ENCODE peak calls at places on chromosomes 11 and 22, in seven cellular contexts. I is AG04450; M is uterus; J is kidney; Y is thoracic aorta; A is astrocyte of the cerebellum; G is CD8-positive, alpha-beta T cell. S is an unnamed sample.

GRCh38 chr11:7671807-7672206 is 1.5 kb downstream of the CYB5R2 start:
- DNase-seq in J (no peak), I (no peak), A (no peak), G (no peak), Y (no peak), M (no peak), S (no peak)

GRCh38 chr22:37229012-37229804 is 14.9 kb downstream of the RAC2 start:
- DNase-seq in A (peak), I (peak), G (peak), M (no peak), J (no peak), Y (no peak), S (no peak)

GRCh38 chr11:99037057-99037456 is 16.3 kb downstream of the CNTN5 start:
- DNase-seq in J (no peak), I (no peak), M (no peak), A (no peak), Y (no peak), G (no peak), S (no peak)

GRCh38 chr11:12110714-12111481 is 508 bp downstream of the MICAL2 start:
- DNase-seq in G (peak), J (peak), M (peak), I (no peak), Y (no peak), A (no peak), S (no peak)

GRCh38 chr22:19759994-19760651 is 455 bp upstream of the TBX1 start:
- DNase-seq in A (no peak), G (no peak), M (no peak), Y (no peak), I (no peak), J (no peak), S (no peak)

GRCh38 chr11:70502677-70503076 is 104.3 kb downstream of the CTTN start:
- DNase-seq in I (no peak), M (no peak), G (no peak), Y (no peak), J (peak), A (no peak), S (no peak)

GRCh38 chr11:34653851-34654490 is 33.1 kb downstream of the EHF start:
- DNase-seq in I (peak), A (peak), G (no peak), M (no peak), J (peak), Y (no peak), S (no peak)

GRCh38 chr11:102831709-102832492 is 11.5 kb downstream of the MMP3 start:
- DNase-seq in J (no peak), I (no peak), A (no peak), Y (no peak), G (no peak), M (no peak), S (no peak)

GRCh38 chr11:119248750-119249670 is 42.9 kb downstream of the CBL start:
- DNase-seq in A (no peak), M (no peak), Y (no peak), G (no peak), I (no peak), J (no peak), S (no peak)

GRCh38 chr11:109247071-109247470 is 174.9 kb upstream of the C11orf87 start:
- DNase-seq in I (no peak), J (no peak), G (no peak), A (no peak), M (no peak), Y (no peak), S (no peak)

GRCh38 chr11:32396991-32397390 is 38.3 kb downstream of the WT1 start:
- DNase-seq in Y (no peak), G (no peak), J (no peak), M (no peak), A (no peak), I (no peak), S (no peak)

GRCh38 chr11:88012456-88012855 is 162.8 kb downstream of the RAB38 start:
- DNase-seq in Y (no peak), A (no peak), G (no peak), I (no peak), M (no peak), J (no peak), S (no peak)

GRCh38 chr22:47111626-47112373 is 349.4 kb downstream of the TBC1D22A start:
- DNase-seq in I (no peak), G (no peak), Y (no peak), A (no peak), J (no peak), M (peak), S (no peak)

GRCh38 chr11:41978951-41979350 is 519.5 kb upstream of the LRRC4C start:
- DNase-seq in G (no peak), A (no peak), J (no peak), I (no peak), M (no peak), Y (no peak), S (no peak)

GRCh38 chr11:78432058-78432515 is 14.5 kb upstream of the GAB2 start:
- DNase-seq in G (no peak), Y (no peak), A (no peak), I (no peak), M (peak), J (no peak), S (no peak)

GRCh38 chr11:119284344-119285157 is 32.4 kb downstream of the MCAM start:
- DNase-seq in I (no peak), A (peak), J (no peak), M (no peak), Y (no peak), G (no peak), S (peak)

GRCh38 chr11:36015806-36016205 is 71.9 kb downstream of the LDLRAD3 start:
- DNase-seq in M (peak), G (no peak), Y (no peak), J (no peak), A (no peak), I (no peak), S (no peak)

GRCh38 chr11:78763664-78764063 is 189.0 kb upstream of the NARS2 start:
- DNase-seq in J (no peak), G (no peak), Y (no peak), I (no peak), A (no peak), M (no peak), S (no peak)

GRCh38 chr11:59659981-59660380 is 8.9 kb downstream of the PATL1 start:
- DNase-seq in Y (no peak), J (no peak), G (no peak), I (no peak), M (no peak), A (no peak), S (no peak)

GRCh38 chr22:20525048-20525447 is 17.6 kb downstream of the MED15 start:
- DNase-seq in I (no peak), G (no peak), J (peak), A (no peak), Y (no peak), M (no peak), S (no peak)

GRCh38 chr11:200224-201003 is 6.8 kb downstream of the BET1L start:
- DNase-seq in J (peak), M (no peak), A (no peak), I (no peak), G (no peak), Y (no peak), S (no peak)

GRCh38 chr11:65594991-65595920 is at the start of gene KCNK7:
- DNase-seq in G (no peak), Y (no peak), M (no peak), J (peak), A (no peak), I (no peak), S (no peak)

GRCh38 chr11:20489948-20490347 is 102.4 kb downstream of the PRMT3 start:
- DNase-seq in Y (no peak), I (no peak), A (no peak), M (no peak), G (no peak), J (no peak), S (no peak)

GRCh38 chr22:44957267-44957905 is 52.4 kb downstream of the PHF21B start:
- DNase-seq in A (no peak), J (no peak), M (no peak), G (no peak), Y (no peak), I (no peak), S (no peak)

GRCh38 chr11:14386895-14387480 is 28.0 kb upstream of the RRAS2 start:
- DNase-seq in M (no peak), Y (no peak), A (no peak), I (no peak), J (no peak), G (no peak), S (no peak)

GRCh38 chr11:120400564-120401364 is 64.6 kb downstream of the ARHGEF12 start:
- DNase-seq in M (peak), Y (no peak), A (peak), I (peak), G (no peak), J (no peak), S (no peak)

GRCh38 chr11:32065865-32066264 is 25.0 kb upstream of the RCN1 start:
- DNase-seq in G (no peak), Y (no peak), I (no peak), A (no peak), M (no peak), J (no peak), S (no peak)

GRCh38 chr22:17891427-17892167 is 117.3 kb upstream of the BID start:
- DNase-seq in G (no peak), Y (no peak), J (no peak), A (no peak), I (no peak), M (no peak), S (no peak)

GRCh38 chr11:57566035-57566504 is 1.4 kb downstream of the UBE2L6 start:
- DNase-seq in M (peak), J (no peak), G (no peak), A (peak), I (no peak), Y (no peak), S (peak)

GRCh38 chr11:118144301-118144701 is 8.3 kb downstream of the SCN4B start:
- DNase-seq in Y (no peak), G (no peak), I (no peak), M (no peak), J (no peak), A (no peak), S (no peak)

GRCh38 chr11:17526931-17527660 is 17.1 kb downstream of the USH1C start:
- DNase-seq in M (no peak), G (no peak), Y (no peak), I (no peak), J (peak), A (no peak), S (no peak)

GRCh38 chr11:85947431-85948272 is 92.5 kb downstream of the CCDC83 start:
- DNase-seq in I (peak), A (peak), Y (no peak), G (no peak), J (no peak), M (peak), S (no peak)

GRCh38 chr22:20647586-20648305 is 126.2 kb upstream of the SERPIND1 start:
- DNase-seq in Y (no peak), G (no peak), I (no peak), J (no peak), M (no peak), A (no peak), S (no peak)

GRCh38 chr22:19522190-19522880 is 1.9 kb downstream of the CLDN5 start:
- DNase-seq in A (no peak), M (no peak), Y (no peak), I (no peak), G (no peak), J (no peak), S (no peak)

GRCh38 chr22:49321477-49322055 is 506.1 kb downstream of the BRD1 start:
- DNase-seq in Y (no peak), M (no peak), I (no peak), G (no peak), J (peak), A (no peak), S (no peak)

GRCh38 chr11:45180888-45181594 is 34.6 kb downstream of the PRDM11 start:
- DNase-seq in G (peak), J (peak), I (no peak), M (peak), Y (no peak), A (no peak), S (no peak)

GRCh38 chr11:95682552-95682951 is 107.0 kb downstream of the FAM76B start:
- DNase-seq in A (peak), I (no peak), Y (no peak), J (no peak), G (no peak), M (peak), S (no peak)

GRCh38 chr22:26161746-26162145 is 7.5 kb upstream of the SEZ6L start:
- DNase-seq in A (no peak), Y (no peak), G (no peak), J (no peak), I (no peak), M (no peak), S (no peak)
- H3K4me3 ChIP-seq in A (no peak), Y (no peak), G (no peak), J (no peak), I (no peak), M (no peak), S (no peak)

GRCh38 chr22:32806296-32806695 is 4.8 kb downstream of the TIMP3 start:
- DNase-seq in Y (no peak), I (no peak), G (no peak), A (no peak), M (no peak), J (no peak), S (no peak)
- H3K4me3 ChIP-seq in Y (no peak), I (peak), G (no peak), A (no peak), M (no peak), J (no peak), S (no peak)

GRCh38 chr22:43905681-43906080 is 13.9 kb upstream of the PNPLA5 start:
- DNase-seq in Y (no peak), I (no peak), J (no peak), A (no peak), G (no peak), M (no peak), S (no peak)
- H3K4me3 ChIP-seq in Y (no peak), I (no peak), J (no peak), A (no peak), G (no peak), M (no peak), S (no peak)

GRCh38 chr11:134068829-134069425 is at the start of gene JAM3:
- DNase-seq in A (peak), J (peak), I (peak), G (peak), Y (peak), M (peak), S (peak)
- H3K4me3 ChIP-seq in A (peak), J (peak), I (peak), G (peak), Y (peak), M (peak), S (peak)

GRCh38 chr11:122154227-122154626 is 38.2 kb upstream of the BLID start:
- DNase-seq in I (no peak), M (no peak), J (no peak), A (no peak), G (no peak), Y (no peak), S (no peak)
- H3K4me3 ChIP-seq in I (no peak), M (no peak), J (no peak), A (no peak), G (no peak), Y (peak), S (no peak)

GRCh38 chr11:116828632-116829524 is 829 bp upstream of the APOC3 start:
- DNase-seq in J (no peak), A (no peak), M (no peak), Y (no peak), G (no peak), I (no peak), S (no peak)
- H3K4me3 ChIP-seq in J (no peak), A (no peak), M (no peak), Y (no peak), G (no peak), I (no peak), S (no peak)